ENCODE peak calls at places on chromosomes 6 and 20, in eight cellular contexts. D is kidney, N is adrenal gland, L is dorsolateral prefrontal cortex, B is GM20000, E is type B pancreatic cell, M is HepG2, H is prostate gland. F is an unnamed sample.

GRCh38 chr6:21634582-21634981 is 41.0 kb downstream of the SOX4 start:
- DNase-seq in D (no peak), N (no peak), L (no peak), B (no peak), E (no peak), M (peak; percentile 30), H (no peak), F (no peak)

GRCh38 chr20:50911716-50912115 is 19.5 kb downstream of the ADNP start:
- DNase-seq in D (no peak), N (no peak), L (no peak), B (peak; percentile 25), E (no peak), M (no peak), H (no peak), F (no peak)

GRCh38 chr6:83247471-83247870 is 54.3 kb downstream of the RWDD2A start:
- DNase-seq in D (no peak), N (no peak), L (no peak), B (no peak), E (no peak), M (no peak), H (no peak), F (no peak)

GRCh38 chr6:170097505-170098427 is 193.1 kb downstream of the DLL1 start:
- DNase-seq in D (peak; percentile 61), N (peak; percentile 42), L (no peak), B (no peak), E (peak; percentile 60), M (no peak), H (no peak), F (no peak)

GRCh38 chr6:139030539-139030938 is 2.0 kb downstream of the ABRACL start:
- DNase-seq in D (no peak), N (no peak), L (no peak), B (peak; percentile 65), E (no peak), M (no peak), H (no peak), F (no peak)

GRCh38 chr6:134477991-134478635 is 160.2 kb upstream of the SGK1 start:
- DNase-seq in D (no peak), N (no peak), L (no peak), B (no peak), E (no peak), M (no peak), H (no peak), F (no peak)

GRCh38 chr6:37648465-37649330 is 49.0 kb downstream of the MDGA1 start:
- DNase-seq in D (no peak), N (no peak), L (no peak), B (peak; percentile 49), E (no peak), M (no peak), H (no peak), F (no peak)

GRCh38 chr6:104789770-104790190 is 69.9 kb downstream of the HACE1 start:
- DNase-seq in D (no peak), N (no peak), L (no peak), B (peak; percentile 19), E (no peak), M (peak; percentile 18), H (no peak), F (no peak)

GRCh38 chr6:149988550-149989336 is 25.0 kb downstream of the ULBP1 start:
- DNase-seq in D (no peak), N (peak; percentile 35), L (no peak), B (no peak), E (no peak), M (no peak), H (no peak), F (no peak)

DNA sequence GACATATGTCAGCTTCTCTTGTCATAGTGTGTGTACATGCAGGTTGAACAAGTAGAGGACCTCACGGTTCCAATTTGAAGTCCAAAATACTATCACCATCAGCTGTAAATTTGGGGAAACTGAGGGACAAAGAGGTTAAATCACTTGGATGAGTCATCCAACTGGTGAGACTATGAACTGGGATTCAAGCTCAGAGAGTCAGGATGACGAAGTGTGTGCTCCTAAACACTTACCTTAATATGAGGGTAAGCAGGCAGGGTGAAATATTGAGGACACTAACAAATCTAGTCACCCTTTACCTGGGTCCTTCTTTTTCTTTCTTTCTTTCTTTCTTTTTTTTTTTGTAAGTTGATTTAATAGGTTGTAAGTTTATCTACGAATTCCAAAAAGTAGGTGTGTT is 198.3 kb downstream of the KCNQ5 start:
- DNase-seq in D (no peak), N (no peak), L (no peak), B (no peak), E (no peak), M (no peak), H (no peak), F (no peak)
- TF ChIP-seq CTCF in D (no peak), N (no peak), L (no peak), B (no peak), E (no peak), M (no peak), H (no peak), F (no peak)

GRCh38 chr20:63112491-63113219 is 103.3 kb downstream of the YTHDF1 start:
- DNase-seq in D (peak; percentile 29), N (no peak), L (no peak), B (no peak), E (no peak), M (no peak), H (no peak), F (no peak)
- TF ChIP-seq CTCF in D (no peak), N (no peak), L (no peak), B (no peak), E (no peak), M (no peak), H (no peak), F (no peak)

DNA sequence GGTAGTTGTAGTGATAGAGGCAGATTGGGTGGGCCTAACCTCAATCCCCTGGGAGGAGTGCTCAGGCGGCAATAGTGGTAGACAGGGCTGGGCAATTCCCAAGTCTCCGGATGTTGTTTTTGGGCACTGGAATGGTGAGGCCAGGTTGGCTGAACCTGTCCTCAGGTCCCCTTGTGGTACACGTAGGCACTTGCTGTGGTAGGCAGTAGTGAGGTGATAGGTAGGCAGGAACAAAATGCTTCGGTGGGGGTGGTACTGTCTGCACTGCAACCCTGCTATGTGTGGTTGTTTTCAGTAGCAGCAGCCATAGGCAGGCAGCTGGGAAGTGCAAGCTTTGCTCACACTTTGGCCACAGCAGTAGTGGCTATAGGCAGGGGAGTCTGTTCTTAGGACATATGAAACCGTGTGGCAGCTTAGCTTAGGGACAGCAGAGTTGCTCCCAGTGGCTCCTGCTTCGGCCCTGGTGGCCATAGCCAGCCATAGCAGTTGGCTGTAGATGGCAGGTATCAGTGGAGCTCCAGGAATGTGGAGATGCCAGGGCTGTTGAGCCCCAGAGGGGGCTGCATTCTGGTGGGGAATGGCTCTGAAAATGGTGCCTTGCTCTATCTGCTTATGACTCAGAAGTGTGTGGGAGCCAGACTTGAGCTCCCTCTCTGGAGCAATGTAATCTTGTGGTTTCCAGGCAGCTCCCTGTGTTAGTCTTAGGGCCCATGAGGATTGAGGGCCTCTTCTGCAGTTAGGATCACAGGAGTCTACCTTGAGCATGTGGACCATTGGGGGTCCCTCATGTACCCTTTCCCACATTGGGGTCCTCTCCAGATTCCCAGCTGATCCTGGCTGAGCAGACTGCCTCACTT is 241.8 kb upstream of the BMP2 start:
- DNase-seq in D (no peak), N (no peak), L (no peak), B (no peak), E (no peak), M (no peak), H (no peak), F (no peak)
- TF ChIP-seq CTCF in D (no peak), N (no peak), L (no peak), B (no peak), E (peak; percentile 20), M (no peak), H (no peak), F (peak; percentile 26)

DNA sequence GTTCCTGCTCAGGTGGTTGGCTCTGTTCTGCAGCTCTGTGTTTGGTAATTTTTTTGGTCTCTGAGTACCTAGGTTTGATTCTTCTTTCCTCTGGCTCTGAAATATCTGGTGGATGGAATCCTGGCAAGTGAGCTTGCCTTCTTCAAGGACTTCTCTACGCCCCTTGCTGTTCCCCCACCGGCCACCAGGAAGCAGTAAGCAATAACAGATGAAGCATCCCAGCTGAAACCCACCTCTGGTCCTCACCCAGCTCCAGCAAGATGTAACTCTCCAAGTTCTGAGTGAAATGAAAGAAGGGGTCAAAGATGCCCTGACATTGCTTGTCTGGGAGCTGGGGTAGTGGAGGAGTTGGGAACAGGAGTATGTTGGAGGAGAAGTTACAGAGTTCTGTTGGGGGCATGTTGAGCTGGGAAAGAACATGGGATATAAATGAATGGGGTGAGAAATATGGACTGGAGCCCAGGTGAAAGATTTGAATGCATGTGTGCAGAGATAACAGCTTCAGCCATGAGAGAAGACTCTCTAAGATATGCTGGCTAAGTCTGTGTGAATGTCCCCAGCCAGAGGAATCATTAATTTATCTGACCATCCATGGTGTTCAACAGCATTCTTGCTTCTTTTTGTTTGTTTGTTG is 51.3 kb upstream of the GLP1R start:
- DNase-seq in D (no peak), N (no peak), L (no peak), B (peak; percentile 13), E (no peak), M (peak; percentile 29), H (no peak), F (peak; percentile 59)
- TF ChIP-seq CTCF in D (peak; percentile 37), N (no peak), L (no peak), B (peak; percentile 37), E (peak; percentile 75), M (peak; percentile 66), H (peak; percentile 35), F (peak; percentile 88)

F was measured in progenitor cell of endocrine pancreas.